ENCODE peak calls at places on chromosome X, in seven cellular contexts. V is Peyer's patch, B is prostate gland, U is tibial nerve, P is right lobe of liver, I is IMR-90, J is HepG2. G is an unnamed sample.

GRCh38 chrX:2614911-2615310 is 76.2 kb upstream of the CD99 start:
- DNase-seq in V (no peak), B (no peak), U (peak; percentile 26), P (no peak), I (peak; percentile 83), J (no peak), G (no peak)

GRCh38 chrX:119669424-119670037 is 23.4 kb downstream of the SEPTIN6 start:
- DNase-seq in V (no peak), B (no peak), U (no peak), P (no peak), I (peak; percentile 84), J (peak; percentile 80), G (no peak)

GRCh38 chrX:66961665-66962064 is 322.8 kb upstream of the EDA2R start:
- DNase-seq in V (no peak), B (no peak), U (no peak), P (no peak), I (no peak), J (no peak), G (no peak)

GRCh38 chrX:79270401-79270800 is 96.7 kb downstream of the ITM2A start:
- DNase-seq in V (peak; percentile 80), B (no peak), U (peak; percentile 15), P (no peak), I (no peak), J (no peak), G (no peak)

GRCh38 chrX:139930923-139931645 is 1.8 kb downstream of the ATP11C start:
- DNase-seq in V (peak; percentile 19), B (peak; percentile 4), U (peak; percentile 4), P (peak; percentile 50), I (no peak), J (peak; percentile 20), G (no peak)

GRCh38 chrX:70253377-70254062 is 6.5 kb downstream of the P2RY4 start:
- DNase-seq in V (no peak), B (no peak), U (no peak), P (no peak), I (peak; percentile 18), J (peak; percentile 1), G (no peak)

GRCh38 chrX:133273180-133273579 is 55.0 kb upstream of the TFDP3 start:
- DNase-seq in V (no peak), B (no peak), U (no peak), P (no peak), I (no peak), J (no peak), G (no peak)

GRCh38 chrX:63764946-63765345 is 20.1 kb downstream of the ARHGEF9 start:
- DNase-seq in V (no peak), B (no peak), U (no peak), P (no peak), I (peak; percentile 34), J (no peak), G (no peak)

GRCh38 chrX:81195712-81196111 is 6.0 kb downstream of the HMGN5 start:
- DNase-seq in V (peak; percentile 58), B (peak; percentile 6), U (peak; percentile 66), P (peak; percentile 50), I (peak; percentile 52), J (peak; percentile 27), G (peak; percentile 9)

GRCh38 chrX:37905436-37906147 is 58.2 kb upstream of the DYNLT3 start:
- DNase-seq in V (no peak), B (no peak), U (no peak), P (no peak), I (peak; percentile 30), J (no peak), G (no peak)

GRCh38 chrX:115589419-115589818 is 28.4 kb downstream of the PLS3 start:
- DNase-seq in V (no peak), B (no peak), U (no peak), P (no peak), I (no peak), J (no peak), G (no peak)

GRCh38 chrX:107025538-107025937 is 25.5 kb upstream of the MORC4 start:
- DNase-seq in V (no peak), B (no peak), U (no peak), P (no peak), I (peak; percentile 24), J (peak; percentile 12), G (no peak)

GRCh38 chrX:124594017-124594651 is 247.8 kb downstream of the SH2D1A start:
- DNase-seq in V (no peak), B (no peak), U (no peak), P (no peak), I (no peak), J (no peak), G (no peak)

GRCh38 chrX:112043997-112044396 is 38.6 kb downstream of the TRPC5 start:
- DNase-seq in V (no peak), B (no peak), U (no peak), P (no peak), I (peak; percentile 15), J (no peak), G (no peak)

GRCh38 chrX:110418220-110418856 is 59.7 kb downstream of the RTL9 start:
- DNase-seq in V (no peak), B (no peak), U (peak; percentile 6), P (no peak), I (peak; percentile 81), J (no peak), G (no peak)

GRCh38 chrX:143580266-143580665 is 55.6 kb downstream of the SLITRK4 start:
- DNase-seq in V (no peak), B (no peak), U (no peak), P (no peak), I (no peak), J (no peak), G (peak; percentile 26)

GRCh38 chrX:100649550-100650356 is 5.8 kb downstream of the SRPX2 start:
- DNase-seq in V (no peak), B (no peak), U (peak; percentile 79), P (peak; percentile 90), I (peak; percentile 90), J (peak; percentile 90), G (peak; percentile 71)

GRCh38 chrX:39975094-39975865 is 122.5 kb downstream of the BCOR start:
- DNase-seq in V (no peak), B (peak; percentile 60), U (no peak), P (no peak), I (no peak), J (peak; percentile 74), G (no peak)

GRCh38 chrX:40423299-40423698 is 157.5 kb upstream of the ATP6AP2 start:
- DNase-seq in V (no peak), B (peak; percentile 6), U (no peak), P (no peak), I (no peak), J (no peak), G (no peak)

GRCh38 chrX:107505223-107505622 is 55.8 kb downstream of the FRMPD3 start:
- DNase-seq in V (no peak), B (no peak), U (no peak), P (no peak), I (no peak), J (peak; percentile 1), G (no peak)

GRCh38 chrX:12447448-12448154 is 309.3 kb downstream of the FRMPD4 start:
- DNase-seq in V (no peak), B (peak; percentile 3), U (peak; percentile 10), P (no peak), I (peak; percentile 95), J (no peak), G (no peak)

GRCh38 chrX:38539748-38540147 is 21.6 kb upstream of the TSPAN7 start:
- DNase-seq in V (no peak), B (no peak), U (no peak), P (no peak), I (no peak), J (no peak), G (no peak)

GRCh38 chrX:152642931-152643525 is 5.3 kb downstream of the GABRQ start:
- DNase-seq in V (no peak), B (no peak), U (no peak), P (no peak), I (no peak), J (no peak), G (no peak)

GRCh38 chrX:152641256-152641875 is 3.7 kb downstream of the GABRQ start:
- DNase-seq in V (no peak), B (no peak), U (no peak), P (no peak), I (no peak), J (no peak), G (no peak)

GRCh38 chrX:152639426-152639825 is 1.7 kb downstream of the GABRQ start:
- DNase-seq in V (no peak), B (no peak), U (no peak), P (no peak), I (no peak), J (no peak), G (no peak)

GRCh38 chrX:152640039-152640818 is 2.5 kb downstream of the GABRQ start:
- DNase-seq in V (no peak), B (no peak), U (no peak), P (no peak), I (peak; percentile 1), J (no peak), G (no peak)

DNA sequence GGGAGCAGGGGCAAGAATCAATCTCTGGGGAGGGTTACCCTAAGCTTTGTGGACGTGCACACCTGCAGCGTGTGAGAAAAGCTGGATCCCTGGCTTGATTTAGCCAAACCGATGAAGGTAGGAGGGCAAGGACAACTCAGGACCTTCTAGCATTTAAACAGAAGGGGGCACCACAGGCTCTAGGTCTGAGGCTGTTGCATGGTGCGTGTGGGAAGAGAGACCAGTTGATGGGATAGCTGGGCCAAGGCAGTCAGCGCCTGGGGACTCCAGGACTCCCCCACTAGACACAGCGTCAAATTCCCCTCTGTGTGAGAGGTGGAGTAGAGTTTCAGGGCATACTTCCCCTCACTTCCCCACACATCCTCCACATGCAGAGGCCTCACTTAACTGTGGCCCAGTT is 4.3 kb downstream of the GABRQ start:
- DNase-seq in V (no peak), B (no peak), U (no peak), P (no peak), I (peak; percentile 1), J (no peak), G (no peak)
- TF ChIP-seq CTCF in V (peak; percentile 9), B (no peak), U (no peak), P (peak; percentile 18), I (no peak), J (peak; percentile 61), G (no peak)

GRCh38 chrX:150982786-150983525 is at the start of gene HMGB3:
- DNase-seq in V (peak; percentile 64), B (peak; percentile 83), U (peak; percentile 56), P (peak; percentile 89), I (peak; percentile 86), J (peak; percentile 89), G (peak; percentile 68)
- TF ChIP-seq POLR2A in V (peak; percentile 74), B (peak; percentile 72), U (peak; percentile 26), P (peak; percentile 72), I (no peak), J (peak; percentile 58), G (peak; percentile 73)

GRCh38 chrX:15863944-15864491 is 9.4 kb upstream of the AP1S2 start:
- DNase-seq in V (no peak), B (no peak), U (no peak), P (no peak), I (no peak), J (no peak), G (peak; percentile 27)
- H3K36me3 ChIP-seq in V (no peaks in the 10 kb centered on the region), B (no peaks in the 10 kb centered on the region), U (no peaks in the 10 kb centered on the region), P (no peaks in the 10 kb centered on the region), I (no peaks in the 10 kb centered on the region), J (no peaks in the 10 kb centered on the region), G (no peaks in the 10 kb centered on the region)

GRCh38 chrX:24498975-24499374 is 33.9 kb downstream of the PDK3 start:
- DNase-seq in V (no peak), B (no peak), U (no peak), P (no peak), I (peak; percentile 11), J (no peak), G (no peak)
- TF ChIP-seq CTCF in V (peak; percentile 84), B (peak; percentile 49), U (peak; percentile 38), P (peak; percentile 70), I (peak; percentile 50), J (no peak), G (no peak)

GRCh38 chrX:48786825-48787538 is 592 bp downstream of the GATA1 start:
- DNase-seq in V (no peak), B (no peak), U (no peak), P (no peak), I (no peak), J (no peak), G (no peak)
- TF ChIP-seq POLR2A in V (no peak), B (no peak), U (no peak), P (no peak), I (no peak), J (no peak), G (no peak)